ENCODE peak calls at places on chromosomes 11 and 22, in four cellular contexts. P is spleen, T is GM12891, F is HepG2. U is an unnamed sample.

GRCh38 chr11:57124912-57125311 is 56.8 kb upstream of the LRRC55 start:
- DNase-seq in P (no peak), F (no peak), T (no peak), U (no peak)

GRCh38 chr11:134120143-134120850 is 51.4 kb downstream of the JAM3 start:
- DNase-seq in P (no peak), F (no peak), T (no peak), U (peak; percentile 39)

GRCh38 chr11:83639995-83640758 is 354.0 kb upstream of the CCDC90B start:
- DNase-seq in T (no peak), F (no peak), P (no peak), U (no peak)

GRCh38 chr11:100546714-100547113 is 140.4 kb upstream of the ARHGAP42 start:
- DNase-seq in F (no peak), T (no peak), P (no peak), U (peak; percentile 16)

GRCh38 chr22:39148727-39149535 is 3.5 kb downstream of the CBX7 start:
- DNase-seq in F (no peak), T (peak; percentile 72), P (peak; percentile 88), U (peak; percentile 72)

GRCh38 chr11:117716652-117717440 is 80.2 kb downstream of the DSCAML1 start:
- DNase-seq in F (no peak), T (no peak), P (no peak), U (no peak)

GRCh38 chr11:73323464-73323863 is 15.4 kb downstream of the ARHGEF17 start:
- DNase-seq in P (peak; percentile 82), T (no peak), F (peak; percentile 41), U (peak; percentile 64)

GRCh38 chr11:100636536-100636935 is 50.6 kb upstream of the ARHGAP42 start:
- DNase-seq in T (no peak), P (no peak), F (no peak), U (no peak)

GRCh38 chr11:120682866-120683265 is 171.3 kb downstream of the GRIK4 start:
- DNase-seq in P (no peak), T (no peak), F (no peak), U (no peak)

GRCh38 chr11:57482782-57483569 is 22.6 kb downstream of the RTN4RL2 start:
- DNase-seq in T (peak; percentile 75), P (peak; percentile 87), F (no peak), U (peak; percentile 35)

GRCh38 chr11:2921742-2922493 is 7.3 kb downstream of the PHLDA2 start:
- DNase-seq in P (no peak), F (no peak), T (no peak), U (no peak)

GRCh38 chr22:32206774-32207758 is 2.2 kb upstream of the RFPL2 start:
- DNase-seq in P (peak; percentile 76), F (peak; percentile 41), T (no peak), U (peak; percentile 46)

GRCh38 chr22:23836692-23837495 is 1.9 kb downstream of the DERL3 start:
- DNase-seq in T (no peak), F (no peak), P (peak; percentile 71), U (no peak)

GRCh38 chr11:13868710-13869403 is 93.7 kb upstream of the SPON1 start:
- DNase-seq in P (no peak), F (no peak), T (no peak), U (no peak)

GRCh38 chr11:28674432-28675076 is 566.4 kb downstream of the METTL15 start:
- DNase-seq in P (no peak), F (no peak), T (no peak), U (no peak)

GRCh38 chr11:118051611-118052461 is 25.0 kb upstream of the TMPRSS4 start:
- DNase-seq in T (no peak), P (no peak), F (no peak), U (peak; percentile 34)

GRCh38 chr11:14127679-14128078 is 165.2 kb downstream of the SPON1 start:
- DNase-seq in P (no peak), F (no peak), T (no peak), U (no peak)

GRCh38 chr11:86741489-86742435 is 58.6 kb upstream of the PRSS23 start:
- DNase-seq in F (peak; percentile 81), P (no peak), T (no peak), U (no peak)

GRCh38 chr11:75155570-75156422 is 4.9 kb downstream of the SLCO2B1 start:
- DNase-seq in F (peak; percentile 97), P (no peak), T (no peak), U (no peak)

GRCh38 chr11:104093426-104094280 is 57.2 kb downstream of the DDI1 start:
- DNase-seq in P (no peak), F (no peak), T (no peak), U (no peak)

GRCh38 chr22:37501610-37502341 is 15.6 kb upstream of the MFNG start:
- DNase-seq in T (no peak), F (peak; percentile 99), P (no peak), U (peak; percentile 92)

GRCh38 chr11:117217141-117217609 is 14.7 kb downstream of the PCSK7 start:
- DNase-seq in T (no peak), P (no peak), F (no peak), U (no peak)

GRCh38 chr11:61587541-61587941 is 6.7 kb upstream of the SYT7 start:
- DNase-seq in F (no peak), T (no peak), P (peak; percentile 80), U (peak; percentile 54)

GRCh38 chr22:48188211-48188845 is 1425.9 kb downstream of the TBC1D22A start:
- DNase-seq in F (no peak), P (no peak), T (no peak), U (no peak)

GRCh38 chr11:134276396-134277175 is 407 bp downstream of the GLB1L3 start:
- DNase-seq in T (no peak), P (no peak), F (no peak), U (no peak)

GRCh38 chr11:77213589-77214428 is 85.8 kb downstream of the MYO7A start:
- DNase-seq in F (no peak), P (peak; percentile 51), T (peak; percentile 1), U (no peak)

GRCh38 chr22:50176850-50177536 is 6.5 kb downstream of the PANX2 start:
- DNase-seq in T (no peak), F (no peak), P (peak; percentile 74), U (no peak)

GRCh38 chr11:119180729-119181676 is 4.3 kb upstream of the NHERF4 start:
- DNase-seq in F (no peak), P (no peak), T (no peak), U (no peak)

GRCh38 chr11:123681007-123681406 is 26.6 kb upstream of the SCN3B start:
- DNase-seq in T (no peak), P (no peak), F (no peak), U (no peak)

GRCh38 chr11:16989554-16989953 is 24.7 kb downstream of the PLEKHA7 start:
- DNase-seq in T (no peak), F (no peak), P (no peak), U (no peak)

GRCh38 chr11:5204787-5205186 is 4.3 kb upstream of the OR51V1 start:
- DNase-seq in P (no peak), F (peak; percentile 50), T (no peak), U (no peak)

DNA sequence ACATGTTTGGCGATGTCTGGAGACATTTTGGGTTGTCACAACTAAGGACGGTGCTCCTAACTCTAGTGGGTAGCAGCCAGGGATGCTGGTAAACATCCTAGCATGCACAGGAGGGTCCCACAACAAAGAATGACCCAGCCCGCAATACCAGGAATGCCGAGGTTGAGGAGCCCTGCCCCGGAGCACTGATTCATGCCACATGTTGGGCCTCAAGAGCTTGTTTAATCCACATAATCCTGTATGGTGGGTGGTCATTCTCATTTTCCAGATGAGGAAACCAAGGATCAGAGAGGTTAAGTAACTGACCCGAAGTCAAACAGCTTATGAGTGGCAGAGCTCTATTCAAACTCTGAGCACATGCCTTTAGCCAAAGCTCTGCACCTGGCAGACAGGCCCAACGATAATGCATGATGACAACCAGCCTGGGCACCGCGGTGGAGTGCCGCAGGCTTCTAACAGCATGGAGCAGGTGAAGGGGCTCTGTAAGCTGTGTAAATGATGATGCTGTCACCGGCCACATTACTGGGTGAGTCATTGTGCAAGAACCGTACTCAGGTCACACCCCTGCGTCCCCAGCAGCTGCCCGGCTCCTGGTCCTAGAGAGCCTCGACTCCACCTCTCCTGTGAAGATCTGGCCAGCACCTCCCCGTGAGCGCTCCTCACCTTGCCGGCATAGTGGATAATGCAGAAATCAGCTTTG is 58.6 kb downstream of the APOL1 start:
- DNase-seq in T (no peak), P (no peak), F (no peak), U (no peak)
- TF ChIP-seq POLR2AphosphoS5 in T (no peak), P (peak; percentile 4), F (no peak), U (no peak)

GRCh38 chr11:67027943-67028542 is 5.1 kb downstream of the SYT12 start:
- DNase-seq in F (no peak), P (no peak), T (no peak), U (no peak)

GRCh38 chr11:67026941-67027340 is 4.0 kb downstream of the SYT12 start:
- DNase-seq in T (no peak), F (no peak), P (no peak), U (no peak)

GRCh38 chr11:67029146-67029545 is 6.2 kb downstream of the SYT12 start:
- DNase-seq in P (no peak), F (no peak), T (no peak), U (no peak)

GRCh38 chr11:67025750-67026149 is 2.8 kb downstream of the SYT12 start:
- DNase-seq in T (no peak), F (no peak), P (no peak), U (no peak)

DNA sequence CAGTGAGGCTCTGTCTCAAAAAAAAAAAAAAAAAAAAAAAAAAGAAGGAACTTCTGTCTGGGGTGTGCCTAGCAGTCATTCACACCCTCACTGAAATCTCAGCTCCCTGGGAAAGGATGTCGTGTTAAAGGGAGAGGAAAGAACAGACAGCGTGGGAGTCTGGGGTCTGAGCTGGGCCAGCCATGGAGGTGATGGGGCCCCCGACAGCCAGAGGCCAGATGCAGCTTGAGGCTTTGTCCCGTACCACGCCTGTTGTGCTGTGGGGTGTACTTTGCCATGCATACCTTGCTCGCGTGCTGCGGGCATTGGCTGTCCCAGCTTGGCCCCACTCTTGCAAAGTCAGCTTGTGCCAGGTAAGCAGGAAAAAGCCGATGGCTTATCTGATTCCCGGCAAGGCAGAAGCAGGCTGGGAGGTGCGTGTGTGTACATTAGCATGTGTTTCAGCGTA is 4.6 kb downstream of the SYT12 start:
- DNase-seq in F (no peak), T (no peak), P (no peak), U (no peak)
- TF ChIP-seq POLR2AphosphoS5 in F (no peak), T (no peak), P (no peak), U (no peak)

DNA sequence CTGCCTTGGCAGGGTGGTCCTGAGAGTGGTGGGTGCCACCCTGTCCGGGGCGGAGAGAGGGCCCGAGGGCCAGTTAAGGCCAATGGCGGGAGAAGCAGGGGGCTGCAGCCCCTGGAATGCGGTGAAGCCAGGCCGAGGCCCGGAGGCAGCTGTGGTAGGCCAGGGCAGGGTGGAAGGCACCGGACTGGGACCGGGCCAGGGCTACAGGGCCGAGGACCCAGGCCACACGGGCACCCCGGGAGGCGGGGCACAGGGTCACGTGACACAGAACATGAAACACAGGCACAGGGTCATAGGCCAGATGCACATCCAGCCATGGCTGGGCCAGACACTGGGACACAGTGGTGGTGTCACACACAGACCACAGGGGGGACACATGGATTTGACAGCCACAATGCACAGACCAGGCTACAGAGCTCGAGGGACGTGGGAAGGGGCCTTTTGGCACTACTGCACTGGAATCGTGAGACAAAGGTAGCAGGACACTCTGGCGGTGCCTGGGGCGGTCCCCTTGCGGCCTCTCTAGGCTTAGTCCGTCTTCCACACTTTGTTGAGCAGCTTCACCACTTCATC is 2.8 kb downstream of the SLC25A1 start:
- DNase-seq in P (no peak), T (no peak), F (no peak), U (no peak)
- TF ChIP-seq POLR2AphosphoS5 in P (no peak), T (peak; percentile 16), F (peak; percentile 37), U (no peak)

GRCh38 chr22:25153961-25154685 is 45.5 kb upstream of the CRYBB3 start:
- DNase-seq in P (no peak), T (no peak), F (peak; percentile 36), U (peak; percentile 80)
- TF ChIP-seq POLR2AphosphoS5 in P (no peak), T (no peak), F (no peak), U (peak; percentile 38)

GRCh38 chr11:10796191-10796590 is 12.5 kb downstream of the EIF4G2 start:
- DNase-seq in F (no peak), P (no peak), T (no peak), U (no peak)
- TF ChIP-seq POLR2AphosphoS5 in F (peak; percentile 54), P (no peak), T (peak; percentile 91), U (no peak)